ENCODE peak calls at places on chromosomes 3 and 15, in six cellular contexts. V, W, A, P, N and S are unnamed samples.
A peak's percentile ranks its signal among the peaks of the same experiment; 100 is the strongest.

GRCh38 chr3:14274537-14274936 is 95.9 kb downstream of the LSM3 start:
- DNase-seq in V (peak; percentile 40), W (no peak), A (no peak), P (no peak), N (no peak), S (no peak)

GRCh38 chr3:157064402-157064801 is 95.5 kb downstream of the CCNL1 start:
- DNase-seq in V (no peak), W (no peak), A (no peak), P (no peak), N (peak; percentile 48), S (no peak)

GRCh38 chr3:51373658-51374421 is 11.3 kb upstream of the MANF start:
- DNase-seq in V (no peak), W (no peak), A (no peak), P (no peak), N (no peak), S (no peak)

GRCh38 chr3:111589303-111590095 is 5.6 kb downstream of the ZBED2 start:
- DNase-seq in V (no peak), W (no peak), A (no peak), P (no peak), N (no peak), S (no peak)

GRCh38 chr3:48983096-48983495 is 6.9 kb upstream of the P4HTM start:
- DNase-seq in V (no peak), W (no peak), A (no peak), P (no peak), N (no peak), S (no peak)

GRCh38 chr15:35603298-35603697 is 57.3 kb upstream of the DPH6 start:
- DNase-seq in V (no peak), W (no peak), A (no peak), P (no peak), N (peak; percentile 25), S (no peak)

GRCh38 chr3:146692254-146692653 is 87.1 kb upstream of the PLSCR5 start:
- DNase-seq in V (no peak), W (no peak), A (no peak), P (no peak), N (no peak), S (no peak)

GRCh38 chr3:134471521-134472193 is 14.1 kb downstream of the ANAPC13 start:
- DNase-seq in V (no peak), W (no peak), A (no peak), P (no peak), N (no peak), S (no peak)

GRCh38 chr15:53378096-53378620 is 381.3 kb downstream of the WDR72 start:
- DNase-seq in V (no peak), W (no peak), A (no peak), P (no peak), N (no peak), S (no peak)

GRCh38 chr15:42130246-42130986 is 26.0 kb downstream of the PLA2G4F start:
- DNase-seq in V (no peak), W (no peak), A (no peak), P (no peak), N (no peak), S (no peak)

GRCh38 chr3:155425351-155425750 is 131.9 kb upstream of the STRIT1 start:
- DNase-seq in V (no peak), W (no peak), A (no peak), P (no peak), N (no peak), S (no peak)

GRCh38 chr3:195870937-195871336 is 37.4 kb downstream of the TNK2 start:
- DNase-seq in V (no peak), W (no peak), A (no peak), P (no peak), N (no peak), S (no peak)

GRCh38 chr3:172658344-172659245 is 52.3 kb downstream of the NCEH1 start:
- DNase-seq in V (peak; percentile 42), W (peak; percentile 94), A (no peak), P (no peak), N (no peak), S (no peak)

DNA sequence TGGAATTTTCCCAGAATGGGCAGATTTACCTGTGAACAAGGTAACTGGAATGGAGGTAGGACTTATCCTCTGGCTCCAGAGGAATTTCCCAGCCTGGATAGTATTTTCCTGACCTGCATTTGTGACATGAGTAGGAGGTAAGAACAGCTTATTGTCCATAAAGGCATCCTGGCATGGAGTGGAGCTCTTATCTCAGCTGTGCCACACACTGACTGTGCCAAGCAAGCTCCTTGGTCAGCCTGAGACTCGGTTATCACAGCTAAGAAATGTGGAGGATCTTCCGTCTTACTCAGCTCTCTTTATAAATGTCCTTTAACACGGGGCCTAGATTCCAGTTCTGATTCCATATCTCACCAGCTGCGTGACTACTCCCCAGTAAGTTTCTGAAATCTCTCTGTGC is 38.9 kb downstream of the SLCO3A1 start:
- DNase-seq in V (no peak), W (no peak), A (peak; percentile 17), P (no peak), N (no peak), S (no peak)
- TF ChIP-seq TAF1 in V (no peak), W (no peak), A (no peak), P (no peak), N (no peak), S (no peak)

GRCh38 chr3:12832350-12833225 is 8.8 kb downstream of the RPL32 start:
- DNase-seq in V (no peak), W (no peak), A (no peak), P (no peak), N (no peak), S (no peak)
- TF ChIP-seq POLR2AphosphoS5 in V (peak; percentile 33), W (peak; percentile 40), A (peak; percentile 84), P (peak; percentile 77), N (peak; percentile 14), S (peak; percentile 81)

DNA sequence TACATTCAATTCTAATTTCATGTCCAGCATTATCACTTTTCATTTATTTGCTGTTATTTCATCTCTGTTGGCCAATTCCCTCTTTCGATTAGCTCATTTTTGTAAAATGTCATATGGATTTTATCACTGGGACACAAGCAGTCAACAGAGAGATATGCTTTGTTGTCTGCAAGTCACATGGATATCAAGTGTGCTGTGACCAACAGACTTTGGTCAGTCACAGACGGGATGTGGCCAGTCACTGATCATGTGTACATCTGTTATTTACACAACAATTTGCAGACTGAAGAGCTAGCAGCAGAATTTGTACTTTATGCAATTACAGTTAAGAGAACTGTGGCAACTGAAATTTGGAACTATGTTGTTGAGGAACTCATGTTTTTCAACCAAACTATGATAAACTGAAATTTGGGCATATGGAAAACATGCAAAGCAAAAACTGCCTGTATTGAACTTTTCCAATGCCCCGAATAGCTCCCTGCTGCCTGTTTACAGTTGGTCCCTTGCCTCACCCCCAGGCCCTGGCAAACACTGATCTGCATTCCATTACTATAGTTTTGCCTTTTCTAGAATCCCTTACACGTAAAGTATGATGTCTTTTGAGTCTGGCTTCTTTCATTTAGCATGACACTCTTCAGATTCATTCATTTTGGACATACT is 104.4 kb downstream of the RPL22L1 start:
- DNase-seq in V (peak; percentile 73), W (peak; percentile 86), A (no peak), P (no peak), N (no peak), S (no peak)
- TF ChIP-seq POLR2A in V (no peak), W (no peak), A (no peak), P (no peak), N (no peak), S (no peak)

GRCh38 chr15:59148160-59148810 is 43.3 kb downstream of the CCNB2 start:
- DNase-seq in V (no peak), W (no peak), A (no peak), P (no peak), N (no peak), S (no peak)
- TF ChIP-seq TAF1 in V (no peak), W (no peak), A (no peak), P (no peak), N (no peak), S (no peak)